ENCODE peak calls at places on chromosomes 7 and 10, in seven cellular contexts. I, S, R, K, V, G and H are unnamed samples.

GRCh38 chr7:51009716-51010496 is 227.2 kb upstream of the GRB10 start:
- DNase-seq in S (no peak), V (peak; percentile 5), G (no peak), R (no peak), K (no peak), I (no peak), H (no peak)

GRCh38 chr10:50375051-50375452 is 123.7 kb upstream of the ASAH2 start:
- DNase-seq in V (no peak), G (no peak), R (no peak), I (no peak), K (no peak), S (no peak), H (no peak)

GRCh38 chr7:45196374-45196773 is 38.8 kb downstream of the RAMP3 start:
- DNase-seq in V (no peak), S (peak; percentile 9), K (no peak), G (no peak), R (no peak), I (no peak), H (no peak)

GRCh38 chr7:123022576-123022975 is 27.1 kb upstream of the TAS2R16 start:
- DNase-seq in S (no peak), G (no peak), V (no peak), R (no peak), I (no peak), K (no peak), H (no peak)

GRCh38 chr7:157006829-157007469 is 3.5 kb downstream of the MNX1 start:
- DNase-seq in V (no peak), S (no peak), G (no peak), R (peak; percentile 44), I (no peak), K (no peak), H (no peak)

GRCh38 chr7:18363751-18364402 is 131.7 kb upstream of the HDAC9 start:
- DNase-seq in S (no peak), K (no peak), G (no peak), I (no peak), R (no peak), V (no peak), H (no peak)

GRCh38 chr10:24503627-24504320 is 219.9 kb downstream of the ARHGAP21 start:
- DNase-seq in I (peak; percentile 48), G (peak; percentile 41), V (peak; percentile 63), S (peak; percentile 36), R (peak; percentile 63), K (peak; percentile 66), H (peak; percentile 70)

GRCh38 chr7:51589111-51589510 is 272.5 kb upstream of the COBL start:
- DNase-seq in G (no peak), V (no peak), S (no peak), I (no peak), K (no peak), R (no peak), H (no peak)

GRCh38 chr10:78531088-78531487 is 497.4 kb downstream of the RPS24 start:
- DNase-seq in R (no peak), I (no peak), K (no peak), V (no peak), S (no peak), G (no peak), H (no peak)

GRCh38 chr7:77743518-77743917 is 47.3 kb downstream of the RSBN1L start:
- DNase-seq in R (no peak), S (no peak), K (no peak), I (no peak), G (no peak), V (no peak), H (no peak)

GRCh38 chr10:99598781-99599481 is 21.3 kb downstream of the SLC25A28 start:
- DNase-seq in S (no peak), R (no peak), G (no peak), K (no peak), I (no peak), V (no peak), H (no peak)

GRCh38 chr10:77268721-77269120 is 368.9 kb downstream of the KCNMA1 start:
- DNase-seq in K (no peak), I (no peak), R (no peak), S (no peak), V (no peak), G (no peak), H (no peak)

GRCh38 chr10:58072634-58073033 is 195.1 kb downstream of the IPMK start:
- DNase-seq in I (no peak), S (no peak), V (no peak), R (no peak), K (no peak), G (no peak), H (no peak)

GRCh38 chr10:119341236-119342016 is 134.1 kb downstream of the GRK5 start:
- DNase-seq in I (no peak), R (no peak), S (no peak), V (peak; percentile 72), K (no peak), G (peak; percentile 19), H (no peak)

DNA sequence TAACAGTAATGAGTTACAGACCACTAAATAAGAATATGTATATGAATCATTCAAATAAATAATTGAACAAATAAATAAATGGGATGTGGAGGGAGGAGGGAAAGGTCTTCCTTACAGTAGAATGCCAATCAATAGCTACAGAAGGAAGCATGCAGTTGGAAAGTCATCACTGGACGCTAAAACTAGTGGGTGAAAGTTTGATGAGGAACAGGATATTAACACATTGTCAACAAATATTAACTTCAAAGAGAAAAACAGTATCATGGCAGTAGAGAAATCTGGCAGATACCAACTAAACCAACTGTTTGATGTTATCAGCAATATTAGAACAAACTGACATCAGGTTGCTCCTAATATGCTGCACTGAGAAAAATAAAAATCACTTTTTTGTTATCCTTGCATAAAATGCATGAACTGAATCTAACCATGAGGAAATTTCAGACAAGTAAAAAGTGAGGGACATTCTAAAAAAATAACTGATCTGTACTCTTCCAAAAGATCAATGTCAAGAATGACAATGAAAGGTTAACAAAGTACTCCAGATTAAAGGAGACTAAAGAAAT is 94.1 kb downstream of the ZFAND4 start:
- DNase-seq in V (peak; percentile 9), G (no peak), I (no peak), K (no peak), R (no peak), S (no peak), H (no peak)
- TF ChIP-seq YY1 in V (no peak), G (no peak), I (no peak), K (no peak), R (no peak), S (no peak), H (no peak)

GRCh38 chr10:7481382-7481765 is 70.5 kb upstream of the SFMBT2 start:
- DNase-seq in V (no peak), S (no peak), R (no peak), G (no peak), I (no peak), K (no peak), H (no peak)
- H3K4me1 ChIP-seq in V (no peaks in the 10 kb centered on the region), S (peaks cover 65% of the 10 kb centered on the region), R (peaks cover 5% of the 10 kb centered on the region), G (no peaks in the 10 kb centered on the region), I (no peaks in the 10 kb centered on the region), K (no peaks in the 10 kb centered on the region), H (no peaks in the 10 kb centered on the region)

GRCh38 chr7:70455925-70456324 is 676.0 kb upstream of the GALNT17 start:
- DNase-seq in G (no peak), S (no peak), V (no peak), R (no peak), I (no peak), K (no peak), H (no peak)

GRCh38 chr7:70458195-70458695 is 673.7 kb upstream of the GALNT17 start:
- DNase-seq in K (no peak), G (no peak), V (no peak), S (no peak), R (no peak), I (no peak), H (no peak)

GRCh38 chr7:70459546-70459945 is 672.4 kb upstream of the GALNT17 start:
- DNase-seq in I (no peak), K (no peak), S (no peak), G (no peak), R (no peak), V (no peak), H (no peak)

GRCh38 chr7:70456729-70457128 is 675.2 kb upstream of the GALNT17 start:
- DNase-seq in G (no peak), S (no peak), R (no peak), I (no peak), V (no peak), K (no peak), H (no peak)

DNA sequence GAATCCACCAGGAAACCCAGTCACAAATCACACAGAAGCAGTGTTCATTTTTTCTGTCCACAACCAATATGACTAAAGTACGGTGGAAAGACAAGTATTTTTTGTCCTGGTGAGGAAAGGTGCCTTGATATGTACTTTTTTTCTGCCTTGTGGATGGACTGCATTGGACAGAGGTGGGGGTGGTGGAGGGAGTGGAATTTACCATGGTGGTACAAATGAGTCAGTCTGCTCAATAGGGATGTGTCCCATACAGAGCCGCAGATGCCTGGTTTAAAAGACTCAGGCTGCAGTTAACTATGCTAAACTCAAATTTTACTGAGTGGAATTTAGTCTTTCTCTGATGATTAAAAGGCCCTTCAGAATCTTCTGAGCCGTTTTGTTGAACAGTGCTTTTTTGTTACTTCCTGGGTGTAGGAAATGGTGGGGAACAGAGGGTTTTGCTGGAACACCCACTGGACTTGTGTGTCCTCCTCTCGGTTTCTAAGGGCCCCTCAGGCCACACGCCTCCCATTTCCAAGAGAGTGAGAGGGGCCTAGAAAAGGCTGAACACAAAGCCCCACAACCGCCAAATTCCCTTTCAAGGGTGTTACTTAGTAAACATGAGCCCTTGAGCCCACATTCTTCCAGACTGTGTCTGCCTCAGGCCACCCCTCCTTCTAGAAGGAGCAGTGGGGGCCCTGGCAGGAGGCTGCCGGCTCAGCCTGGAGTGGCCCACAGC is 674.3 kb upstream of the GALNT17 start:
- DNase-seq in G (no peak), S (no peak), I (no peak), V (no peak), R (no peak), K (no peak), H (no peak)
- H3K4me3 ChIP-seq in G (no peak overlapping the region), S (no peak overlapping the region), I (no peak overlapping the region), V (no peak overlapping the region), R (no peak overlapping the region), K (no peak overlapping the region), H (no peak overlapping the region)

GRCh38 chr10:98332623-98333269 is 64.8 kb upstream of the LOXL4 start:
- DNase-seq in R (no peak), V (peak; percentile 69), K (no peak), I (no peak), G (no peak), S (no peak), H (no peak)

GRCh38 chr10:98326621-98327027 is 58.6 kb upstream of the LOXL4 start:
- DNase-seq in R (no peak), V (no peak), S (no peak), I (no peak), G (no peak), K (no peak), H (no peak)

GRCh38 chr10:98331888-98332287 is 63.9 kb upstream of the LOXL4 start:
- DNase-seq in I (peak; percentile 68), G (peak; percentile 44), K (peak; percentile 46), R (no peak), S (no peak), V (peak; percentile 17), H (peak; percentile 20)

GRCh38 chr10:98328640-98329039 is 60.6 kb upstream of the LOXL4 start:
- DNase-seq in R (no peak), G (no peak), K (no peak), V (no peak), I (no peak), S (no peak), H (no peak)

DNA sequence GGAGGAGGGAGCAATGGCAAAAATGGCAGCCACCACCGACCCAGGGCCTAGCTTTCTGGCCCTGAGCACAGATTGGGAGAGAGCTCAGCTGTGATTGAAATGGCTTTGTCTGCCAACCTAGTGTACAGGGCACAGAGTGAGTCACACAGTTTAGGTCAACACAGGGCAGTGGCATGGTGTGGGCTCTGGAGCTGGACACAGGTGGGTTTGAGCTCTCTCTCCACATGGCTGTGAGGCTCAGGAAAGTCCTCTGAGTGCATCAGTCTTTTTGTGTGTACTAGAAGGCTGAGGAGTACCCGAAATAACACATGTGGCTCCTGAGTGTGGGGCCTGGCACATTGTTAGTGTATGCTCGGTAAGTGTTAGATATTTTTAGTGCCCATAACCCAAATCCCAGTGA is 60.2 kb upstream of the LOXL4 start:
- DNase-seq in R (no peak), I (no peak), G (no peak), V (no peak), K (no peak), S (no peak), H (no peak)
- TF ChIP-seq YY1 in R (no peak), I (no peak), G (no peak), V (no peak), K (no peak), S (no peak), H (no peak)